ENCODE peak calls at places on chromosomes 13 and 19, in eight cellular contexts. E is right atrium auricular region, B is heart left ventricle, N is neuronal stem cell, W is Panc1, Q is upper lobe of right lung, R is Peyer's patch, K is gastrocnemius medialis. J is an unnamed sample.
A peak's percentile ranks its signal among the peaks of the same experiment; 100 is the strongest.

GRCh38 chr13:77460195-77460594 is 75.3 kb upstream of the SCEL start:
- DNase-seq in E (peak; percentile 77), B (peak; percentile 12), N (no peak), W (no peak), Q (peak; percentile 65), R (peak; percentile 49), K (no peak), J (no peak)

GRCh38 chr19:50507376-50507775 is 3.6 kb downstream of the JOSD2 start:
- DNase-seq in E (no peak), B (no peak), N (no peak), W (no peak), Q (no peak), R (no peak), K (no peak), J (peak; percentile 71)

GRCh38 chr13:73248711-73249580 is 190.1 kb downstream of the KLF5 start:
- DNase-seq in E (no peak), B (no peak), N (no peak), W (no peak), Q (no peak), R (no peak), K (no peak), J (no peak)

GRCh38 chr19:41957838-41958366 is 1.2 kb downstream of the RABAC1 start:
- DNase-seq in E (peak; percentile 72), B (peak; percentile 67), N (peak; percentile 71), W (peak; percentile 41), Q (peak; percentile 85), R (peak; percentile 87), K (peak; percentile 16), J (peak; percentile 88)

GRCh38 chr13:64073203-64073602 is 2657.6 kb upstream of the PCDH20 start:
- DNase-seq in E (no peak), B (no peak), N (no peak), W (no peak), Q (no peak), R (no peak), K (no peak), J (no peak)

GRCh38 chr13:41054919-41055619 is 6.2 kb upstream of the WBP4 start:
- DNase-seq in E (no peak), B (no peak), N (no peak), W (no peak), Q (no peak), R (no peak), K (no peak), J (no peak)

GRCh38 chr13:75569576-75569975 is 20.0 kb downstream of the UCHL3 start:
- DNase-seq in E (no peak), B (no peak), N (no peak), W (no peak), Q (no peak), R (no peak), K (no peak), J (no peak)

GRCh38 chr19:13797870-13798269 is 2.6 kb downstream of the ZSWIM4 start:
- DNase-seq in E (peak; percentile 82), B (no peak), N (no peak), W (no peak), Q (no peak), R (no peak), K (no peak), J (no peak)

GRCh38 chr19:20162821-20163220 is 4.2 kb upstream of the ZNF486 start:
- DNase-seq in E (no peak), B (peak; percentile 21), N (no peak), W (no peak), Q (no peak), R (peak; percentile 70), K (no peak), J (peak; percentile 78)

GRCh38 chr13:77516342-77516789 is 19.1 kb upstream of the SCEL start:
- DNase-seq in E (no peak), B (no peak), N (no peak), W (peak; percentile 42), Q (no peak), R (no peak), K (no peak), J (no peak)

GRCh38 chr19:10339380-10339960 is at the start of gene ICAM3:
- DNase-seq in E (no peak), B (no peak), N (no peak), W (no peak), Q (no peak), R (peak; percentile 81), K (no peak), J (peak; percentile 96)

GRCh38 chr13:113598481-113598880 is 13.9 kb downstream of the TFDP1 start:
- DNase-seq in E (no peak), B (no peak), N (no peak), W (no peak), Q (peak; percentile 18), R (no peak), K (no peak), J (peak; percentile 58)

GRCh38 chr19:13692096-13692495 is 72.2 kb upstream of the MRI1 start:
- DNase-seq in E (no peak), B (no peak), N (no peak), W (no peak), Q (no peak), R (no peak), K (no peak), J (no peak)

GRCh38 chr13:83365723-83366122 is 516.6 kb downstream of the SLITRK1 start:
- DNase-seq in E (no peak), B (no peak), N (no peak), W (no peak), Q (no peak), R (no peak), K (no peak), J (no peak)

GRCh38 chr13:110360598-110360997 is 53.5 kb downstream of the COL4A2 start:
- DNase-seq in E (no peak), B (no peak), N (no peak), W (no peak), Q (no peak), R (no peak), K (no peak), J (no peak)

GRCh38 chr19:34732548-34733255 is 1.3 kb upstream of the ZNF181 start:
- DNase-seq in E (no peak), B (no peak), N (no peak), W (no peak), Q (no peak), R (no peak), K (no peak), J (no peak)

GRCh38 chr13:76937416-76937815 is 10.9 kb upstream of the ACOD1 start:
- DNase-seq in E (peak; percentile 60), B (no peak), N (no peak), W (no peak), Q (no peak), R (no peak), K (no peak), J (no peak)

GRCh38 chr13:111272117-111272516 is 48.3 kb upstream of the TEX29 start:
- DNase-seq in E (no peak), B (no peak), N (no peak), W (no peak), Q (no peak), R (no peak), K (no peak), J (no peak)

GRCh38 chr19:55648657-55649578 is 906 bp downstream of the CCDC106 start:
- DNase-seq in E (no peak), B (no peak), N (no peak), W (no peak), Q (no peak), R (no peak), K (no peak), J (no peak)
- H3K4me1 ChIP-seq in E (peaks cover 46% of the 10 kb centered on the region), B (peaks cover 21% of the 10 kb centered on the region), N (peaks cover 14% of the 10 kb centered on the region), W (peaks cover 36% of the 10 kb centered on the region), Q (peaks cover 29% of the 10 kb centered on the region), R (peaks cover 3% of the 10 kb centered on the region), K (peaks cover 33% of the 10 kb centered on the region), J (peaks cover 90% of the 10 kb centered on the region)

GRCh38 chr19:47145639-47146486 is 15.2 kb downstream of the SAE1 start:
- DNase-seq in E (no peak), B (no peak), N (no peak), W (no peak), Q (no peak), R (no peak), K (no peak), J (no peak)
- H3K27ac ChIP-seq in E (no peak overlapping the region), B (no peak overlapping the region), N (no peak overlapping the region), W (no peak overlapping the region), Q (no peak overlapping the region), R (peak overlapping the region; percentile 44), K (no peak overlapping the region), J (peak overlapping the region; percentile 20)

GRCh38 chr19:48878219-48879024 is 6.2 kb downstream of the PPP1R15A start:
- DNase-seq in E (peak; percentile 89), B (peak; percentile 74), N (no peak), W (no peak), Q (no peak), R (no peak), K (no peak), J (no peak)
- H3K4me3 ChIP-seq in E (no peak overlapping the region), B (no peak overlapping the region), N (no peak overlapping the region), W (no peak overlapping the region), Q (no peak overlapping the region), R (no peak overlapping the region), K (no peak overlapping the region), J (no peak overlapping the region)

DNA sequence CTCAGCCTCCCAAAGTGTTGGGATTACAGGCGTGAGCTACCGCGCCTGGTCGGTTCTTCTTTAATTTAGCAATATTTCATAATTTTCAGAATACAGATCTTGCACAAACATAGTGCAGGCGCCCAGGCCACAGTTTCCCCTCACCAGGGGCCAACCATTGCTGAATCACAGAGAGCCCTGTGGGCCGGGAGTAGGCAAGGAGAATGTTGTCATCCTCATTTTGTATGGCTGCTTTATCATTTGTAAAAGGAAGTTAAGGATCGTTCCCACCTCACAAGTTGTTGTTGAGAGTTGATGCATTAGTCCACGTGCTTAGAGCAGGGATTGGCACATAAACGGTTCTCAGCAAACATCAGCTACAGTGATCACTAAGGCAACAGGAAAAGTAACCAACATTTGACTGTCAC is 30.2 kb downstream of the MEIS3 start:
- DNase-seq in E (peak; percentile 71), B (no peak), N (no peak), W (no peak), Q (peak; percentile 82), R (no peak), K (no peak), J (peak; percentile 89)
- H3K4me1 ChIP-seq in E (no peaks in the 10 kb centered on the region), B (no peaks in the 10 kb centered on the region), N (peaks cover 4% of the 10 kb centered on the region), W (no peaks in the 10 kb centered on the region), Q (no peaks in the 10 kb centered on the region), R (no peaks in the 10 kb centered on the region), K (no peaks in the 10 kb centered on the region), J (peaks cover 7% of the 10 kb centered on the region)

GRCh38 chr19:48480476-48481190 is 11.5 kb downstream of the CYTH2 start:
- DNase-seq in E (peak; percentile 75), B (peak; percentile 61), N (no peak), W (no peak), Q (peak; percentile 76), R (peak; percentile 72), K (no peak), J (peak; percentile 91)

GRCh38 chr19:48481191-48481500 is 12.0 kb downstream of the CYTH2 start:
- DNase-seq in E (no peak), B (no peak), N (no peak), W (no peak), Q (no peak), R (no peak), K (no peak), J (no peak)

GRCh38 chr19:48478339-48479061 is 9.3 kb downstream of the CYTH2 start:
- DNase-seq in E (no peak), B (no peak), N (no peak), W (no peak), Q (no peak), R (no peak), K (no peak), J (no peak)

GRCh38 chr19:48480151-48480475 is 10.9 kb downstream of the CYTH2 start:
- DNase-seq in E (peak; percentile 79), B (peak; percentile 76), N (no peak), W (no peak), Q (peak; percentile 77), R (peak; percentile 68), K (peak; percentile 50), J (peak; percentile 89)

GRCh38 chr19:48479686-48480085 is 10.5 kb downstream of the CYTH2 start:
- DNase-seq in E (no peak), B (no peak), N (no peak), W (no peak), Q (no peak), R (no peak), K (no peak), J (no peak)
- H3K27ac ChIP-seq in E (peak overlapping the region; percentile 88), B (peak overlapping the region; percentile 93), N (no peak overlapping the region), W (no peak overlapping the region), Q (no peak overlapping the region), R (no peak overlapping the region), K (peak overlapping the region; percentile 90), J (peak overlapping the region; percentile 84)